ENCODE peak calls at places on chromosomes 2 and 18, in four cellular contexts. D is H9, B is neuronal stem cell, L is mesendoderm. G is an unnamed sample.

GRCh38 chr2:75311993-75312392 is 112.7 kb upstream of the TACR1 start:
- DNase-seq in B (no peak), D (peak), L (peak), G (no peak)

GRCh38 chr2:53559302-53559967 is 208.2 kb upstream of the CHAC2 start:
- DNase-seq in L (no peak), B (no peak), D (no peak), G (no peak)

GRCh38 chr2:27069436-27069835 is 2.0 kb downstream of the OST4 start:
- DNase-seq in B (no peak), D (no peak), L (no peak), G (no peak)

GRCh38 chr2:237674731-237675276 is 47.4 kb downstream of the LRRFIP1 start:
- DNase-seq in L (peak), D (peak), B (no peak), G (no peak)

GRCh38 chr2:207854484-207855386 is 85.0 kb upstream of the FZD5 start:
- DNase-seq in L (no peak), B (no peak), D (no peak), G (no peak)

GRCh38 chr2:99911711-99912110 is 230.7 kb downstream of the AFF3 start:
- DNase-seq in L (no peak), D (no peak), B (no peak), G (no peak)

GRCh38 chr2:32946314-32947075 is at the start of gene LTBP1:
- DNase-seq in D (peak), B (peak), L (peak), G (no peak)

GRCh38 chr2:205403244-205403845 is 279.0 kb upstream of the NRP2 start:
- DNase-seq in L (no peak), D (no peak), B (no peak), G (no peak)

GRCh38 chr18:3875961-3876360 is 426.0 kb downstream of the TGIF1 start:
- DNase-seq in B (no peak), D (no peak), L (no peak), G (no peak)

GRCh38 chr2:42977236-42978174 is 185.1 kb upstream of the HAAO start:
- DNase-seq in D (no peak), L (no peak), B (no peak), G (no peak)

GRCh38 chr2:238379096-238379810 is 47.5 kb upstream of the ASB1 start:
- DNase-seq in D (no peak), L (no peak), B (no peak), G (no peak)

GRCh38 chr2:159497857-159498256 is 118.5 kb downstream of the BAZ2B start:
- DNase-seq in D (no peak), L (no peak), B (no peak), G (no peak)

GRCh38 chr2:109321570-109321969 is 192.6 kb downstream of the SH3RF3 start:
- DNase-seq in D (no peak), L (no peak), B (no peak), G (no peak)

GRCh38 chr2:168336786-168337388 is 89.5 kb upstream of the STK39 start:
- DNase-seq in D (peak), L (peak), B (no peak), G (no peak)

GRCh38 chr2:211373203-211373602 is 816.8 kb downstream of the CPS1 start:
- DNase-seq in L (peak), B (no peak), D (no peak), G (no peak)

GRCh38 chr18:48949606-48950535 is 894 bp downstream of the SMAD7 start:
- DNase-seq in D (peak), B (peak), L (peak), G (no peak)

GRCh38 chr18:59988098-59988706 is 88.4 kb downstream of the PMAIP1 start:
- DNase-seq in B (peak), L (peak), D (no peak), G (peak)

GRCh38 chr2:11949732-11950503 is 203.5 kb downstream of the LPIN1 start:
- DNase-seq in B (no peak), L (peak), D (no peak), G (no peak)

GRCh38 chr18:56270851-56271250 is 367.5 kb downstream of the TXNL1 start:
- DNase-seq in D (no peak), L (no peak), B (no peak), G (no peak)

GRCh38 chr2:104703669-104704068 is 150.2 kb upstream of the POU3F3 start:
- DNase-seq in D (no peak), B (no peak), L (no peak), G (no peak)

GRCh38 chr2:85549826-85550225 is 10.9 kb downstream of the MAT2A start:
- DNase-seq in B (no peak), D (no peak), L (peak), G (no peak)

GRCh38 chr2:70907130-70907756 is 28.5 kb upstream of the ATP6V1B1 start:
- DNase-seq in D (no peak), L (peak), B (no peak), G (no peak)

GRCh38 chr18:76504749-76505148 is 9.7 kb upstream of the ZNF516 start:
- DNase-seq in D (no peak), B (no peak), L (no peak), G (no peak)

GRCh38 chr2:168729455-168729854 is 73.0 kb upstream of the NOSTRIN start:
- DNase-seq in D (no peak), B (no peak), L (peak), G (no peak)

GRCh38 chr2:11784747-11785610 is 38.5 kb downstream of the LPIN1 start:
- DNase-seq in D (peak), L (peak), B (peak), G (no peak)

GRCh38 chr2:214808481-214808931 is 977 bp downstream of the BARD1 start:
- DNase-seq in L (no peak), B (no peak), D (no peak), G (no peak)

GRCh38 chr2:50820176-50820575 is 211.8 kb downstream of the NRXN1 start:
- DNase-seq in B (no peak), D (no peak), L (no peak), G (no peak)

GRCh38 chr18:80249217-80250093 is 2.1 kb upstream of the PARD6G start:
- DNase-seq in B (no peak), D (no peak), L (no peak), G (no peak)

GRCh38 chr2:212032536-212033219 is 505.9 kb downstream of the ERBB4 start:
- DNase-seq in L (no peak), B (no peak), D (no peak), G (no peak)

GRCh38 chr2:172103471-172104292 is 982 bp upstream of the DLX2 start:
- DNase-seq in L (peak), D (peak), B (peak), G (no peak)

GRCh38 chr2:26172866-26173595 is at the start of gene GAREM2:
- DNase-seq in B (peak), D (peak), L (no peak), G (no peak)

GRCh38 chr2:217988014-217988839 is 14.6 kb downstream of the TNS1 start:
- DNase-seq in B (peak), L (peak), D (peak), G (no peak)

GRCh38 chr2:61759718-61760117 is 94.1 kb downstream of the FAM161A start:
- DNase-seq in B (no peak), L (no peak), D (no peak), G (no peak)

GRCh38 chr18:13910986-13911385 is 4.3 kb downstream of the MC2R start:
- DNase-seq in D (no peak), B (no peak), L (no peak), G (no peak)

GRCh38 chr2:43097650-43098049 is 128.8 kb downstream of the ZFP36L2 start:
- DNase-seq in B (no peak), D (no peak), L (no peak), G (no peak)

GRCh38 chr2:123128951-123129350 is 896.1 kb upstream of the CNTNAP5 start:
- DNase-seq in B (no peak), D (no peak), L (no peak), G (no peak)
- H3K9ac ChIP-seq in B (no peak), D (no peak), L (no peak), G (no peak)

GRCh38 chr2:55906993-55907392 is 16.6 kb downstream of the EFEMP1 start:
- DNase-seq in B (no peak), D (no peak), L (no peak), G (no peak)
- H3K9ac ChIP-seq in B (no peak), D (no peak), L (no peak), G (no peak)

DNA sequence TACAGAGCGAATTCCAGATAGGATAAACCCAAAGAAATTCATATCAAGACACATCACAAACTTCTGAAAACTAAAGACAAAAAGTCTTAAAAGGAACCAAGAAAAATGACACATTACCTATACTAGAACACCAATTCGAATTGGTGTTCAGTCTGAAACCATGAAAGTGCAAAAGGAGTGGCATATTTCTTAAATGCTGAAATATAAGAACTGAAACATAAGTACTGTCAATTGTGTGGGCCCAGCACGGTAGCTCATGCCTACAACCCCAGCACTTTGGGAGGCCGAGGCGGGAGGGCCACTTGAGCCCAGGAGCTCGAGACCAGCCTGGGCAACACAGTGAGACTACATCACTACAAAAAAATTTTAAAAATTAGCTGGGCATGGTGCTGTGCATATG is 43.4 kb downstream of the TMEM131 start:
- DNase-seq in L (no peak), B (no peak), D (no peak), G (no peak)
- H3K9ac ChIP-seq in L (no peak), B (no peak), D (no peak), G (no peak)

GRCh38 chr2:45180033-45180746 is 170.9 kb upstream of the SIX2 start:
- DNase-seq in B (no peak), L (peak), D (no peak), G (no peak)
- H3K9ac ChIP-seq in B (no peak), L (no peak), D (no peak), G (no peak)

GRCh38 chr18:11909081-11909410 is 929 bp upstream of the MPPE1 start:
- DNase-seq in D (no peak), B (no peak), L (no peak), G (no peak)
- H3K9ac ChIP-seq in D (no peak), B (peak), L (peak), G (peak)

GRCh38 chr2:203019142-203019541 is 4.5 kb downstream of the NBEAL1 start:
- DNase-seq in L (no peak), D (no peak), B (no peak), G (no peak)

GRCh38 chr2:203018181-203018580 is 3.5 kb downstream of the NBEAL1 start:
- DNase-seq in B (no peak), L (no peak), D (no peak), G (no peak)

GRCh38 chr2:203025592-203025991 is 10.9 kb downstream of the NBEAL1 start:
- DNase-seq in D (no peak), B (no peak), L (no peak), G (no peak)

GRCh38 chr2:203021986-203022385 is 7.3 kb downstream of the NBEAL1 start:
- DNase-seq in D (no peak), L (no peak), B (no peak), G (no peak)

GRCh38 chr2:203022751-203023150 is 8.1 kb downstream of the NBEAL1 start:
- DNase-seq in D (no peak), B (no peak), L (no peak), G (no peak)
- H3K9ac ChIP-seq in D (no peak), B (no peak), L (no peak), G (no peak)

G was measured in SK-N-MC.